ENCODE peak calls at places on chromosomes 7 and 10, in five cellular contexts. V, M, G, A and R are unnamed samples.

GRCh38 chr7:12017046-12017445 is 185.0 kb upstream of the THSD7A start:
- DNase-seq in G (no peak), A (no peak), V (no peak), M (no peak), R (no peak)

GRCh38 chr10:47326306-47326926 is 4.2 kb downstream of the GDF2 start:
- DNase-seq in V (no peak), G (no peak), M (no peak), A (no peak), R (no peak)

GRCh38 chr10:119742988-119743646 is 17.3 kb downstream of the INPP5F start:
- DNase-seq in G (no peak), M (no peak), A (peak; percentile 51), V (no peak), R (peak; percentile 22)

GRCh38 chr10:15518256-15518655 is 147.2 kb upstream of the FAM171A1 start:
- DNase-seq in A (no peak), G (no peak), V (no peak), M (no peak), R (no peak)

GRCh38 chr10:123272171-123272570 is 118.0 kb downstream of the BUB3 start:
- DNase-seq in A (no peak), G (no peak), V (no peak), M (no peak), R (no peak)

GRCh38 chr7:28939367-28939766 is 18.8 kb downstream of the TRIL start:
- DNase-seq in V (no peak), G (no peak), A (no peak), M (no peak), R (peak; percentile 38)

GRCh38 chr10:71840936-71841335 is 10.1 kb downstream of the PSAP start:
- DNase-seq in G (no peak), V (no peak), A (no peak), M (peak; percentile 35), R (no peak)

GRCh38 chr10:119616879-119617580 is 20.3 kb upstream of the TIAL1 start:
- DNase-seq in V (no peak), G (peak; percentile 39), A (no peak), M (no peak), R (peak; percentile 30)

GRCh38 chr7:945147-945555 is 9.3 kb downstream of the ADAP1 start:
- DNase-seq in V (no peak), M (no peak), G (peak; percentile 6), A (no peak), R (peak; percentile 47)

GRCh38 chr7:142593106-142593505 is 156.2 kb upstream of the PRSS1 start:
- DNase-seq in A (no peak), M (no peak), G (no peak), V (no peak), R (no peak)

GRCh38 chr10:111756541-111757061 is 427.0 kb downstream of the GPAM start:
- DNase-seq in G (no peak), V (peak; percentile 78), M (peak; percentile 17), A (no peak), R (peak; percentile 53)

GRCh38 chr10:130481076-130481930 is 345.1 kb downstream of the GLRX3 start:
- DNase-seq in M (no peak), V (no peak), G (no peak), A (no peak), R (no peak)

GRCh38 chr10:96695975-96696634 is 24.2 kb downstream of the PIK3AP1 start:
- DNase-seq in G (no peak), V (no peak), M (no peak), A (no peak), R (no peak)

GRCh38 chr10:7471720-7472367 is 61.0 kb upstream of the SFMBT2 start:
- DNase-seq in V (no peak), A (no peak), G (no peak), M (no peak), R (no peak)

GRCh38 chr10:128879030-128879429 is 588.0 kb upstream of the MGMT start:
- DNase-seq in A (no peak), V (no peak), M (no peak), G (no peak), R (no peak)

GRCh38 chr10:12350167-12350872 is 973 bp downstream of the CAMK1D start:
- DNase-seq in M (peak; percentile 36), V (peak; percentile 70), G (peak; percentile 41), A (peak; percentile 45), R (peak; percentile 49)

GRCh38 chr7:87735360-87735759 is 107.2 kb downstream of the RUNDC3B start:
- DNase-seq in V (no peak), G (no peak), M (no peak), A (no peak), R (no peak)

GRCh38 chr7:121398246-121398645 is 2.1 kb upstream of the FAM3C start:
- DNase-seq in A (no peak), V (peak; percentile 43), G (no peak), M (peak; percentile 8), R (no peak)

GRCh38 chr10:20105931-20106330 is 289.7 kb downstream of the PLXDC2 start:
- DNase-seq in V (no peak), A (peak; percentile 80), G (no peak), M (no peak), R (no peak)